ENCODE peak calls at places on chromosome 7, in seven cellular contexts. L is fibroblast of lung; I is cardiac muscle cell; J is activated CD8-positive, alpha-beta memory T cell treated with anti-CD3 and anti-CD28 coated beads, Interleukin-2, amount 50 U/mL, for 4 hours; F is H7; O is iris pigment epithelial cell; W is CD4-positive, alpha-beta memory T cell. C is an unnamed sample.
A peak's percentile ranks its signal among the peaks of the same experiment; 100 is the strongest.

GRCh38 chr7:73865738-73866445 is 4.9 kb downstream of the TMEM270 start:
- DNase-seq in J (no peak), F (peak; percentile 84), O (peak; percentile 59), W (no peak), I (peak; percentile 72), L (peak; percentile 72), C (no peak)

GRCh38 chr7:90655566-90655965 is 59.4 kb downstream of the CDK14 start:
- DNase-seq in W (no peak), L (peak; percentile 81), O (peak; percentile 93), I (no peak), F (no peak), J (no peak), C (no peak)

GRCh38 chr7:25068814-25069213 is 56.2 kb downstream of the CYCS start:
- DNase-seq in J (no peak), W (no peak), L (no peak), F (peak; percentile 14), I (no peak), O (no peak), C (no peak)

GRCh38 chr7:94908204-94909022 is 1.0 kb downstream of the PPP1R9A start:
- DNase-seq in F (peak; percentile 70), J (no peak), L (peak; percentile 21), O (peak; percentile 17), I (peak; percentile 74), W (no peak), C (no peak)

GRCh38 chr7:130721486-130722277 is 12.3 kb downstream of the KLF14 start:
- DNase-seq in I (peak; percentile 85), W (no peak), O (peak; percentile 72), F (peak; percentile 40), J (no peak), L (peak; percentile 77), C (no peak)

GRCh38 chr7:24653316-24654085 is 80.2 kb downstream of the PALS2 start:
- DNase-seq in W (no peak), J (no peak), O (no peak), L (no peak), I (no peak), F (no peak), C (no peak)

GRCh38 chr7:103065666-103066065 is 8.9 kb downstream of the FBXL13 start:
- DNase-seq in F (peak; percentile 43), J (peak; percentile 37), I (peak; percentile 56), L (peak; percentile 31), W (peak; percentile 10), O (peak; percentile 32), C (peak; percentile 13)

GRCh38 chr7:30428586-30429530 is 49.7 kb downstream of the NOD1 start:
- DNase-seq in I (no peak), J (no peak), O (no peak), F (peak; percentile 3), L (no peak), W (no peak), C (no peak)

GRCh38 chr7:102230593-102230992 is 56.1 kb upstream of the SH2B2 start:
- DNase-seq in O (peak; percentile 67), I (no peak), J (no peak), L (peak; percentile 58), W (no peak), F (no peak), C (no peak)

C was measured in activated T-helper 1 cell treated with anti-CD3 and anti-CD28 coated beads, Interleukin-12 subunit alpha, Interleukin-12 subunit beta, Interleukin-2, Interleukin-4 antibody, amounts not matched to agents 30 ng/mL and 10 ng/mL and 1 ng/mL, durations not matched to agents 14 hours and 24 hours and 36 hours.